ENCODE peak calls at places on chromosome 5, in eight cellular contexts. N, L, Y, S, W, D, B and A are unnamed samples.

GRCh38 chr5:12772276-12772675 is 868.0 kb upstream of the CTNND2 start:
- DNase-seq in N (no peak), L (no peak), Y (no peak), S (no peak), W (no peak), D (no peak), B (no peak), A (no peak)

GRCh38 chr5:40689442-40689841 is 9.7 kb downstream of the PTGER4 start:
- DNase-seq in N (no peak), L (no peak), Y (no peak), S (no peak), W (no peak), D (no peak), B (no peak), A (no peak)

GRCh38 chr5:15248731-15249130 is 251.2 kb upstream of the FBXL7 start:
- DNase-seq in N (no peak), L (no peak), Y (no peak), S (no peak), W (no peak), D (no peak), B (no peak), A (no peak)

GRCh38 chr5:174329738-174330137 is 284.2 kb downstream of the NSG2 start:
- DNase-seq in N (no peak), L (no peak), Y (no peak), S (no peak), W (no peak), D (no peak), B (no peak), A (no peak)

GRCh38 chr5:90944116-90944515 is 385.5 kb downstream of the ADGRV1 start:
- DNase-seq in N (no peak), L (no peak), Y (no peak), S (no peak), W (no peak), D (no peak), B (no peak), A (no peak)

GRCh38 chr5:157864067-157864466 is 5.1 kb upstream of the CLINT1 start:
- DNase-seq in N (no peak), L (no peak), Y (no peak), S (no peak), W (no peak), D (no peak), B (peak), A (no peak)

GRCh38 chr5:138469540-138470321 is 4.5 kb downstream of the EGR1 start:
- DNase-seq in N (peak), L (no peak), Y (no peak), S (peak), W (no peak), D (no peak), B (no peak), A (no peak)

GRCh38 chr5:159463590-159464321 is 133.5 kb upstream of the IL12B start:
- DNase-seq in N (no peak), L (no peak), Y (no peak), S (no peak), W (no peak), D (no peak), B (no peak), A (no peak)

GRCh38 chr5:174459832-174460448 is 264.4 kb upstream of the MSX2 start:
- DNase-seq in N (no peak), L (no peak), Y (no peak), S (no peak), W (no peak), D (no peak), B (no peak), A (no peak)

GRCh38 chr5:89200899-89201298 is 317.9 kb upstream of the MEF2C start:
- DNase-seq in N (no peak), L (no peak), Y (no peak), S (no peak), W (no peak), D (no peak), B (no peak), A (no peak)

GRCh38 chr5:145854651-145855258 is 18.1 kb downstream of the GRXCR2 start:
- DNase-seq in N (no peak), L (no peak), Y (no peak), S (no peak), W (no peak), D (peak), B (no peak), A (no peak)

GRCh38 chr5:158287643-158288228 is 428.8 kb upstream of the CLINT1 start:
- DNase-seq in N (no peak), L (no peak), Y (no peak), S (no peak), W (no peak), D (no peak), B (no peak), A (no peak)

GRCh38 chr5:90221947-90222346 is 187.6 kb downstream of the CETN3 start:
- DNase-seq in N (no peak), L (no peak), Y (no peak), S (no peak), W (no peak), D (no peak), B (no peak), A (no peak)

GRCh38 chr5:154850255-154851062 is at the start of gene FAXDC2:
- DNase-seq in N (peak), L (peak), Y (peak), S (peak), W (peak), D (peak), B (peak), A (peak)

GRCh38 chr5:137398751-137399150 is 100.4 kb downstream of the SPOCK1 start:
- DNase-seq in N (no peak), L (no peak), Y (no peak), S (no peak), W (no peak), D (no peak), B (no peak), A (no peak)

GRCh38 chr5:120655828-120656435 is 191.8 kb downstream of the PRR16 start:
- DNase-seq in N (peak), L (peak), Y (no peak), S (peak), W (peak), D (peak), B (peak), A (peak)

GRCh38 chr5:172283020-172283861 is at the start of gene UBTD2:
- DNase-seq in N (peak), L (peak), Y (no peak), S (peak), W (peak), D (peak), B (peak), A (peak)

GRCh38 chr5:26940981-26941380 is 97.4 kb downstream of the CDH9 start:
- DNase-seq in N (no peak), L (no peak), Y (no peak), S (no peak), W (no peak), D (no peak), B (no peak), A (no peak)

GRCh38 chr5:72355706-72356299 is 35.6 kb downstream of the PTCD2 start:
- DNase-seq in N (no peak), L (peak), Y (no peak), S (peak), W (peak), D (peak), B (peak), A (peak)

GRCh38 chr5:89613222-89613956 is 730.4 kb upstream of the MEF2C start:
- DNase-seq in N (no peak), L (no peak), Y (no peak), S (no peak), W (no peak), D (no peak), B (no peak), A (no peak)

GRCh38 chr5:142512680-142513042 is 173.2 kb downstream of the FGF1 start:
- DNase-seq in N (no peak), L (no peak), Y (no peak), S (no peak), W (no peak), D (no peak), B (no peak), A (no peak)

GRCh38 chr5:36279054-36279698 is 22.5 kb downstream of the RANBP3L start:
- DNase-seq in N (no peak), L (no peak), Y (no peak), S (no peak), W (no peak), D (no peak), B (no peak), A (no peak)

GRCh38 chr5:139133237-139133636 is 64.9 kb downstream of the SIL1 start:
- DNase-seq in N (no peak), L (no peak), Y (no peak), S (no peak), W (no peak), D (no peak), B (no peak), A (no peak)

GRCh38 chr5:169094586-169095409 is 206.1 kb downstream of the SLIT3 start:
- DNase-seq in N (no peak), L (no peak), Y (no peak), S (no peak), W (no peak), D (no peak), B (no peak), A (no peak)

GRCh38 chr5:67414712-67415111 is 218.1 kb upstream of the CD180 start:
- DNase-seq in N (no peak), L (no peak), Y (no peak), S (no peak), W (no peak), D (no peak), B (peak), A (no peak)

GRCh38 chr5:103466494-103466893 is 96.1 kb downstream of the NUDT12 start:
- DNase-seq in N (no peak), L (no peak), Y (no peak), S (no peak), W (no peak), D (no peak), B (no peak), A (no peak)

GRCh38 chr5:172904643-172905345 is 54.4 kb upstream of the RPL26L1 start:
- DNase-seq in N (peak), L (no peak), Y (no peak), S (peak), W (no peak), D (no peak), B (peak), A (no peak)

GRCh38 chr5:60334281-60334713 is 365.7 kb downstream of the DEPDC1B start:
- DNase-seq in N (no peak), L (no peak), Y (no peak), S (no peak), W (no peak), D (no peak), B (no peak), A (no peak)

GRCh38 chr5:134525687-134526482 is 415 bp downstream of the JADE2 start:
- DNase-seq in N (peak), L (peak), Y (no peak), S (peak), W (peak), D (peak), B (peak), A (peak)

GRCh38 chr5:153551537-153552079 is 61.1 kb downstream of the GRIA1 start:
- DNase-seq in N (no peak), L (no peak), Y (no peak), S (no peak), W (no peak), D (no peak), B (peak), A (no peak)

GRCh38 chr5:121430538-121430937 is 421.1 kb upstream of the FTMT start:
- DNase-seq in N (no peak), L (no peak), Y (no peak), S (no peak), W (no peak), D (no peak), B (peak), A (no peak)

GRCh38 chr5:865168-865521 is 14.4 kb upstream of the ZDHHC11 start:
- DNase-seq in N (no peak), L (no peak), Y (no peak), S (no peak), W (no peak), D (no peak), B (no peak), A (no peak)

GRCh38 chr5:126769703-126770102 is 7.2 kb upstream of the LMNB1 start:
- DNase-seq in N (no peak), L (no peak), Y (no peak), S (no peak), W (no peak), D (no peak), B (no peak), A (no peak)
- TF ChIP-seq CTCF in N (no peak), L (no peak), Y (no peak), S (no peak), W (no peak), D (no peak), B (no peak), A (no peak)

DNA sequence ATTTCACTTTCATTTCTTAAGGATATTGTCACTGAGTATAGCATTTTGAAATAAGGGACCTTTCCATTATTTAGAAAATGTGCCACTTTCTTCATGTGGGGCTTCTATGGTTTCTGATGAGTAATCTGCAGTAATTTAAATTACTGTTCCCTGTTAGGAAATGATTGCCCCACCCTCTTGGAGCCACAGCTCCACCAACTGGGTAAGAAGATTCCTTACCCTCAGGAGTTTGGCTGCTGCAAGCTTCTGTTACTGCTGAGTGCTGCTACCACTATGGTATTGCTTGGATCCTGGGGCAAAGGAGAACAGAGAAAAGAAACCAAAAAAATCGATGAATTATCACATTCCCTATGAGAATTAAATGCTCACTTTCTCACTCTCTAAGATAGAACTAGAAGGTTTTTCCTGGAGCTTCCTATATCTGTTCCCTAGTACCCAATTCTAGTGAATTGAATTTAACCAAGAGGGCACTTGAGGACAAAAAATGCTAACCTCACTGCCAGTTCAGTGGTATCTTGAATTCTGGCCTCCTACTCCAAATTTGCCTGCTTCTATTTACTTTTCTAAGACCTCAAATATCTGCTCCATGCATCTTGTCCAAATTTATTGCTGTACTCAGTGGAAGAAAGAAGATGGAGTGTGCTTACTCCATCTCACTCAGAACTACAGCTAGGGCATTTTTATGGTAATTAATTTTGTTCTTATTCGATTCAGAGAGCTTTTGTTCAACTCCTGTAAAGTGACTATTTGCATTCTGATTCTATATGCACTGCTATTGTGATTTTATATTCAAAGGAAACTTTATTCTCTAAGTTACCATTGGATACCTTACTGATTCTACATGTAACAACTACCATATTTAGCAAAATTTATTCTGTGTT is 2111.4 kb downstream of the MAT2B start:
- DNase-seq in N (no peak), L (no peak), Y (no peak), S (no peak), W (no peak), D (no peak), B (peak), A (no peak)
- TF ChIP-seq CTCF in N (no peak), L (no peak), Y (no peak), S (no peak), W (no peak), D (no peak), B (peak), A (no peak)

GRCh38 chr5:119022017-119022745 is 33.8 kb upstream of the DTWD2 start:
- DNase-seq in N (no peak), L (no peak), Y (no peak), S (no peak), W (no peak), D (no peak), B (peak), A (no peak)
- TF ChIP-seq CTCF in N (peak), L (peak), Y (no peak), S (peak), W (peak), D (peak), B (peak), A (no peak)

GRCh38 chr5:149638546-149639241 is 57.4 kb downstream of the ARHGEF37 start:
- DNase-seq in N (no peak), L (no peak), Y (no peak), S (no peak), W (no peak), D (no peak), B (no peak), A (no peak)

GRCh38 chr5:149639718-149640117 is 58.4 kb downstream of the ARHGEF37 start:
- DNase-seq in N (no peak), L (no peak), Y (no peak), S (no peak), W (no peak), D (no peak), B (no peak), A (no peak)

GRCh38 chr5:149641600-149641999 is 60.3 kb downstream of the ARHGEF37 start:
- DNase-seq in N (no peak), L (no peak), Y (no peak), S (no peak), W (no peak), D (no peak), B (no peak), A (no peak)

GRCh38 chr5:149640350-149640999 is 59.2 kb downstream of the ARHGEF37 start:
- DNase-seq in N (no peak), L (no peak), Y (no peak), S (no peak), W (no peak), D (no peak), B (no peak), A (no peak)

DNA sequence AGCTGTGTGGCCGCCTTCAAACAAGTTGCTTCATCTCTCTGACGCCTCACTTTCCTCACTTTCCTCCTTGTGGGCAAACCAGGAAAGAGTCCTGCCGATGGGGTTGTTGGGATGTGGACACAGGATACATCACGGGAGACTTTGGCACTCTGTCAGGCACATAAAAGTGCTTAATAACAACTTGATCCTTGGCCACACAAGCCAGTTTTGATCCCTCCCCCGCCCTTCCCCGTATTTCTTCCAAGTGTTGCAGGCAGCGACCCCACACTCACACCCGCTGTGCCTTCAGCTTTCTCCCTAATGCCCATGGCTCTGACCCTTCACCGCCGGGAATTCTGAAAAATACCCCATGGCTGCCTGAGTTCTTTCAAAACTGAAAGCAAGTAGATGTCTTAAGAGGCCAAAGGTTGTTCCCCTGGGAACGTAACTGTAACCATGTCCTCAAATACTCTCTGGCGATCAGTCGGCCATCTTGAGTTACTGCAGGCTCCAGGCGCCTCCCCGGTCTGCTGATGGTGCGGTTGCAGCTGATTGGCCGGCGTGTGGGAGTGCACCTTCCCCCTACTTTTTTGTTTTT is 59.8 kb downstream of the ARHGEF37 start:
- DNase-seq in N (no peak), L (no peak), Y (no peak), S (peak), W (no peak), D (peak), B (peak), A (no peak)
- TF ChIP-seq CTCF in N (no peak), L (no peak), Y (no peak), S (no peak), W (no peak), D (no peak), B (no peak), A (no peak)

DNA sequence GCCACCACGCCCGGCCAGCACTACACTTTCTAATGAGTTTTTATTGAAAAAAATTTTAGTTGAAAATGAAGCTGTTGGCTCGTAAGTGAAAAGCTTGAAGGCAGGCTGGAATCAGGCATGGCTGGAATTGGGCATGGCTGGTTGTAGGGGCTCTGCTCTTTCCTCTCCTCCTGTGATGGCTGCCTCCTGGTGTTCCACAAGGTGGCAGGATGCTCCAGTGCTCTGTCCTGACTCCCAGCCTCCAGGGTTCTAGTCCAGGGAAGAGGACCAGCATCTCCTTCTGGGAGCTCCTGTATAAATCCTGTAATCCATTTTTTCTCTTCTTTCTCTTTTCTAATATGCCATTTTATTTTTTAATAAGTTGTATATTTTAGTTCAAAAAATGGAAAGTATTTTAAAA is 57.2 kb upstream of the DHFR start:
- DNase-seq in N (no peak), L (peak), Y (no peak), S (no peak), W (peak), D (no peak), B (peak), A (peak)
- TF ChIP-seq CTCF in N (no peak), L (peak), Y (no peak), S (no peak), W (peak), D (peak), B (peak), A (no peak)

DNA sequence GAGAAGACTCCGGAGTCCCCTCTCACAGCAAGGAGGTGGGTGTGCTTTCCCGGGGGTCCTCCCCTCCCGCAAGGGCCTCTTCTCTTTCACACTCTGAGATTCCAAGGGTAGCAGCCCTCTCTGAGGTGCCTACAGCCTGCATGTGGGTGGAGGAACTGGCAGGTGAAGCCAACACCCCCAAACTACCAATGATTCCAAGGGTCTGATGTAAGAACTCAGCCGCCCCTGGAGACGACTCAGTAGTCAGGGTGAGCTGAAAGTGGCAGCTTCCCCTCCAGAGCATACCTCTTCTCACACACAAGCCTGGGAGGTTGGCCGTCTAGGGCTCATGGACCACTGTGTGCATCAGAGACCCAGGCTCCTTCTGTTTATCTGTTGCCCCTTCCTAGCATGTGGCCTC is 66.1 kb downstream of the TSPAN17 start:
- DNase-seq in N (no peak), L (no peak), Y (no peak), S (no peak), W (no peak), D (no peak), B (no peak), A (no peak)
- TF ChIP-seq CTCF in N (no peak), L (no peak), Y (no peak), S (no peak), W (no peak), D (no peak), B (no peak), A (no peak)

GRCh38 chr5:111670826-111671492 is 86.0 kb downstream of the NREP start:
- DNase-seq in N (no peak), L (no peak), Y (no peak), S (no peak), W (no peak), D (no peak), B (peak), A (no peak)
- TF ChIP-seq CTCF in N (no peak), L (peak), Y (no peak), S (no peak), W (no peak), D (no peak), B (no peak), A (no peak)

GRCh38 chr5:179755022-179755421 is 22.4 kb downstream of the MAML1 start:
- DNase-seq in N (no peak), L (no peak), Y (no peak), S (peak), W (peak), D (no peak), B (peak), A (no peak)

GRCh38 chr5:179747815-179748214 is 15.2 kb downstream of the MAML1 start:
- DNase-seq in N (no peak), L (no peak), Y (no peak), S (no peak), W (no peak), D (no peak), B (no peak), A (no peak)

GRCh38 chr5:179746872-179747271 is 14.2 kb downstream of the MAML1 start:
- DNase-seq in N (no peak), L (no peak), Y (no peak), S (no peak), W (no peak), D (no peak), B (no peak), A (no peak)

GRCh38 chr5:179754024-179754423 is 21.4 kb downstream of the MAML1 start:
- DNase-seq in N (no peak), L (no peak), Y (no peak), S (no peak), W (no peak), D (no peak), B (no peak), A (no peak)

GRCh38 chr5:179749857-179750508 is 17.4 kb downstream of the MAML1 start:
- DNase-seq in N (no peak), L (no peak), Y (no peak), S (no peak), W (no peak), D (no peak), B (peak), A (no peak)
- TF ChIP-seq CTCF in N (no peak), L (no peak), Y (no peak), S (no peak), W (no peak), D (no peak), B (peak), A (no peak)

GRCh38 chr5:181121675-181122561 is 9.1 kb downstream of the OR2V1 start:
- DNase-seq in N (no peak), L (no peak), Y (no peak), S (no peak), W (no peak), D (no peak), B (peak), A (no peak)
- TF ChIP-seq CTCF in N (no peak), L (no peak), Y (no peak), S (no peak), W (no peak), D (peak), B (peak), A (no peak)